ENCODE peak calls at places on chromosome 3, in four cellular contexts. E is cardiac muscle cell, H is ELR, D is amniotic stem cell. Y is an unnamed sample.

GRCh38 chr3:85726241-85726640 is 767.5 kb downstream of the CADM2 start:
- DNase-seq in E (no peak), H (no peak), D (no peak), Y (peak; percentile 19)

GRCh38 chr3:157123621-157124020 is 36.3 kb downstream of the CCNL1 start:
- DNase-seq in E (no peak), H (no peak), D (no peak), Y (peak; percentile 34)

GRCh38 chr3:109944836-109945235 is 607.5 kb upstream of the DPPA4 start:
- DNase-seq in E (no peak), H (no peak), D (no peak), Y (no peak)

GRCh38 chr3:175977968-175978752 is 1119.0 kb downstream of the NAALADL2 start:
- DNase-seq in E (no peak), H (no peak), D (no peak), Y (no peak)

GRCh38 chr3:67976683-67977082 is 322.3 kb upstream of the SUCLG2 start:
- DNase-seq in E (no peak), H (peak; percentile 16), D (no peak), Y (no peak)

GRCh38 chr3:139537325-139537724 is 2.2 kb downstream of the RBP1 start:
- DNase-seq in E (no peak), H (peak; percentile 25), D (no peak), Y (peak; percentile 75)

GRCh38 chr3:9229325-9229724 is 20.1 kb downstream of the SRGAP3 start:
- DNase-seq in E (peak; percentile 37), H (no peak), D (no peak), Y (no peak)

GRCh38 chr3:127786358-127787070 is 35.8 kb downstream of the MGLL start:
- DNase-seq in E (peak; percentile 53), H (no peak), D (no peak), Y (peak; percentile 62)

GRCh38 chr3:33067484-33067883 is 29.5 kb downstream of the GLB1 start:
- DNase-seq in E (peak; percentile 33), H (peak; percentile 50), D (no peak), Y (peak; percentile 81)

GRCh38 chr3:29447946-29448632 is 167.2 kb downstream of the RBMS3 start:
- DNase-seq in E (no peak), H (no peak), D (no peak), Y (no peak)

GRCh38 chr3:111810909-111811308 is 48.2 kb upstream of the PHLDB2 start:
- DNase-seq in E (peak; percentile 59), H (peak; percentile 92), D (peak; percentile 24), Y (peak; percentile 94)

GRCh38 chr3:197041875-197042488 is 12.4 kb upstream of the MELTF start:
- DNase-seq in E (no peak), H (no peak), D (no peak), Y (no peak)

GRCh38 chr3:172658344-172659245 is 52.3 kb downstream of the NCEH1 start:
- DNase-seq in E (peak; percentile 99), H (peak; percentile 99), D (peak; percentile 18), Y (peak; percentile 100)

GRCh38 chr3:49650651-49651050 is 23.5 kb upstream of the APEH start:
- DNase-seq in E (no peak), H (no peak), D (no peak), Y (no peak)

GRCh38 chr3:178777718-178778411 is 241.6 kb downstream of the KCNMB2 start:
- DNase-seq in E (no peak), H (peak; percentile 33), D (peak; percentile 7), Y (peak; percentile 8)